ENCODE peak calls at places on chromosome 19, in four cellular contexts. X is GM12878, P is stomach, Q is upper lobe of left lung. V is an unnamed sample.

GRCh38 chr19:51891193-51891747 is 3.5 kb upstream of the ZNF577 start:
- DNase-seq in X (no peak), P (no peak), Q (no peak), V (no peak)

GRCh38 chr19:15669440-15669839 is 3.4 kb upstream of the CYP4F12 start:
- DNase-seq in X (no peak), P (no peak), Q (no peak), V (no peak)

GRCh38 chr19:46624958-46625661 is at the start of gene PTGIR:
- DNase-seq in X (no peak), P (no peak), Q (no peak), V (no peak)

GRCh38 chr19:10290876-10291553 is 1.3 kb downstream of the ICAM5 start:
- DNase-seq in X (no peak), P (peak), Q (peak), V (peak)

GRCh38 chr19:18435848-18436631 is 1.9 kb downstream of the ISYNA1 start:
- DNase-seq in X (no peak), P (no peak), Q (no peak), V (no peak)

GRCh38 chr19:58566989-58567388 is 6.1 kb downstream of the MZF1 start:
- DNase-seq in X (no peak), P (no peak), Q (peak), V (peak)

GRCh38 chr19:45130888-45131615 is 29.7 kb downstream of the NKPD1 start:
- DNase-seq in X (no peak), P (peak), Q (no peak), V (no peak)

GRCh38 chr19:17530586-17530985 is 19.1 kb downstream of the PGLS start:
- DNase-seq in X (no peak), P (no peak), Q (no peak), V (no peak)

GRCh38 chr19:11563530-11563929 is 4.5 kb upstream of the ELOF1 start:
- DNase-seq in X (no peak), P (no peak), Q (no peak), V (no peak)
- TF ChIP-seq POLR2A in X (no peak), P (no peak), Q (no peak), V (no peak)

DNA sequence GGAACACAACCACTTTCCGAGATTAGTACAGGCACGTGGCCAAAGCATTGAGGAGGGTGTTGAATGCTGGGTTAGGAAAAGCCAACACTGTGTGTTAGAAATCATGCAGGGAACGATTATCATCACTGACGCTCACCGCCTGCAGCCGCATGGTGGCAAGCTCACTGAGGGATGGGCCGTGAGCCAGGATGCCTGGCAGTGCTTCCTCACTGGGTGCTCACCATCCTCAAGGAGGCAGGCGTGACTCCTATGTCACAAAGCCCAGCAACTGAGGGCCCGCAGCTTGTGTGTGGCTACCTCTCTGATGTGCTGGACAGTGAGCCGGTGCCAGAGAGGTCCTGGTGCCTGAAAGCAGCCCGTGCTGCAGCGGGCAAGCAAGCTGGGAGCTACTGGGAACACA is 30.4 kb upstream of the TIMM44 start:
- DNase-seq in X (no peak), P (no peak), Q (no peak), V (no peak)
- H3K27ac ChIP-seq in X (no peak), P (no peak), Q (no peak), V (no peak)

GRCh38 chr19:13985771-13986347 is 20.3 kb downstream of the RFX1 start:
- DNase-seq in X (no peak), P (no peak), Q (no peak), V (no peak)

GRCh38 chr19:13983213-13983889 is 22.8 kb downstream of the RFX1 start:
- DNase-seq in X (no peak), P (no peak), Q (no peak), V (no peak)

GRCh38 chr19:13986348-13986904 is 19.7 kb downstream of the RFX1 start:
- DNase-seq in X (peak), P (peak), Q (peak), V (peak)

GRCh38 chr19:13984186-13984585 is 21.9 kb downstream of the RFX1 start:
- DNase-seq in X (no peak), P (no peak), Q (no peak), V (no peak)

GRCh38 chr19:13984875-13985741 is 21.0 kb downstream of the RFX1 start:
- DNase-seq in X (no peak), P (no peak), Q (peak), V (no peak)
- TF ChIP-seq POLR2AphosphoS5 in X (no peak), P (no peak), Q (peak), V (no peak)

DNA sequence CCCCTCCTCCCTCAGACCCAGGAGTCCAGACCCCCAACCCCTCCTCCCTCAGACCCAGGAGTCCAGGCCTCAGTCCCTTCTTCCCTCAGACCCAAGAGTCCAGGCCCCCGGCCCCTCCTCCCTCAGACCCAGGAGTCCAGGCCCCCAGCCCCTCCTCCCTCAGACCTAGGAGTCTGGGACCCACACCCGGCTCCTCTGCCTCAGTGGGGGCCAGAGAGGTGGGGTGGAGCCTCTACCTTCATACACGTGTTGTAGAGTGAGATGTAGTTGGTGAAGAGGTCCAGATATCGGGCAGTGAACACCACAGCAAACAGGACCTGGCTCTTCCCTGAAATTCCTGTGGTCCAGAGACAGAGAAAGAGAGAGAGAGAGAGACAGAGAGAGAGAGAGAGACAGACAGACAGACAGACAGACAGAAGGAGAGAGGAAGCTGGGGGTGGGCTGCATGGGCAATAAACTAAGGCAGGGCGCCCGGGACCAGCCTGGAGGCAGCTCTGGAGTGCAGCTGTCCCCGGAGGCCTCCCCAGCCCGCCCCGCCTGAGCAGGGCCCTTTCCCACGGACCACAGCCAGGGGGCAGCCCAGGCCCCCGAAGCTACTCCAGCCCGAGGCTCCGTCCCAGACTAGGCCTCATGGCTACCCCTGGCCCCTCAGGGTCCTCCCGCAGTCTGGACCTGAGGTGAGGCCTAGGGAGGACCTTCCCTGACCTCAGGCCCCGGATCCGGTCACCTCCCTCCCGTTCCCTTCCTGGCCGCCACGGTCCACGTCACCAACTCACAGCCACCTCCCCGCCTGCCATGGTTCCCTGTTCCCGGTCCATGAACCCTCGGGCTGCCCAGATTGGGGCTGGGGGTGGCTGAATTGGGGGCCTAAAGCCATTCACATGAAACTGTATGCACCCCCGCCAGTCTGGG is 907 bp downstream of the KDELR1 start:
- DNase-seq in X (no peak), P (peak), Q (peak), V (peak)
- TF ChIP-seq POLR2A in X (peak), P (no peak), Q (no peak), V (no peak)

GRCh38 chr19:39083983-39084731 is at the start of gene ACP7:
- DNase-seq in X (no peak), P (no peak), Q (no peak), V (no peak)

GRCh38 chr19:39083599-39083982 is 577 bp upstream of the ACP7 start:
- DNase-seq in X (no peak), P (no peak), Q (no peak), V (no peak)

GRCh38 chr19:39086401-39086800 is 2.2 kb downstream of the ACP7 start:
- DNase-seq in X (no peak), P (no peak), Q (no peak), V (no peak)

GRCh38 chr19:39085392-39085791 is 1.2 kb downstream of the ACP7 start:
- DNase-seq in X (no peak), P (no peak), Q (no peak), V (no peak)

GRCh38 chr19:39084732-39085080 is 538 bp downstream of the ACP7 start:
- DNase-seq in X (no peak), P (no peak), Q (no peak), V (no peak)
- H3K27ac ChIP-seq in X (no peak), P (no peak), Q (no peak), V (no peak)

DNA sequence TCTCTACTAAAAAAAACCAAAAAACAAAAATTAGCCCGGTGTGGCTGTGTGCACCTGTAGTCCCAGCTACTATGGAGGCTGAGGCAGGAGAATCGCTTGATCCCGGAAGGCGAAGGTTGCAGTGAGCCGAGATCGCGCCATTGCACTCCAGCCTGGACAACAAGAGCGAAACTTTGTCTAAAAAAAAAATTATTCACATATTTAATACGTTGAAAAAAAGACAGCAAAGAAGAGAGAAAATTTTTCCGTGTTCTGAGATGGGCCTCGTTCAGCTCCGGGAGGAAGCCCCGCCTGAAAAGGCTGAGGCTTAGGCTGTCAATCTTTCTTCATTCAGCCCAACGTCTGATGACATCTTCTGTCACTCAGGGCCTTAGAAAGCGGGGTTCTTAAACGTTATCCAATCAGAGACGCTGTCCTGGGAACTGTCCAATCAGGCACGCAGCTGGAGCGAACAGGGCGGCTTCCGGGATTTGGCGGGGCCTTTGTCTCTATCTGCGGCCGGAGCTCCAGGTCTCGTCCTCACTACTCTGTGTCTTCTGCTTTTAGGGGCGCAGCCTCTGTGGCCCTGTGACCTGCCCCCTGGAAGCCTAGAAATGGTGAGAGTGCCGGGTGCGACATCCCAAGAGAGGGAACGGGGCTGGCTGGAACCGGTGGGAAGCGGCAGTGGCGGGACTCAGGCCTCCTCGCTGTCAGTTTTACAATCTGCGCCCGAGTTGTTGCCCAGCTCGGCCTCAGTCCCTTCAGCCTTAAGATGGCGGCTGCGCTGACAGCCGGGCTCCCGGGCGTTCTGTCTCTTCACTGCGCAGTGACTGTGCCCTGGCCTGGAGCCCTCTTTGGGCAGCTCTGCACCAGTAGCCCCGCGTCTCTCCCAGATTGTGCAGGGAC is at the start of gene ZNF726:
- DNase-seq in X (peak), P (peak), Q (peak), V (peak)
- TF ChIP-seq POLR2AphosphoS5 in X (peak), P (no peak), Q (peak), V (peak)

GRCh38 chr19:35142531-35143230 is 374 bp upstream of the FXYD7 start:
- DNase-seq in X (no peak), P (peak), Q (no peak), V (no peak)

GRCh38 chr19:35139618-35139943 is 957 bp downstream of the FXYD1 start:
- DNase-seq in X (no peak), P (no peak), Q (no peak), V (no peak)

GRCh38 chr19:35140207-35140897 is 1.7 kb downstream of the FXYD1 start:
- DNase-seq in X (no peak), P (no peak), Q (no peak), V (no peak)

GRCh38 chr19:35141627-35142401 is 1.2 kb upstream of the FXYD7 start:
- DNase-seq in X (no peak), P (no peak), Q (no peak), V (no peak)

GRCh38 chr19:35140898-35141626 is 2.0 kb upstream of the FXYD7 start:
- DNase-seq in X (no peak), P (peak), Q (peak), V (peak)
- TF ChIP-seq POLR2A in X (no peak), P (no peak), Q (no peak), V (no peak)

GRCh38 chr19:13068064-13068807 is 34.4 kb downstream of the LYL1 start:
- DNase-seq in X (no peak), P (no peak), Q (no peak), V (no peak)

GRCh38 chr19:13063461-13064091 is 39.1 kb downstream of the LYL1 start:
- DNase-seq in X (no peak), P (no peak), Q (no peak), V (no peak)

GRCh38 chr19:13066933-13067831 is 35.5 kb downstream of the LYL1 start:
- DNase-seq in X (no peak), P (no peak), Q (no peak), V (no peak)

GRCh38 chr19:13064092-13064489 is 38.6 kb downstream of the LYL1 start:
- DNase-seq in X (no peak), P (no peak), Q (no peak), V (no peak)

GRCh38 chr19:13066231-13066630 is 36.4 kb downstream of the LYL1 start:
- DNase-seq in X (no peak), P (no peak), Q (no peak), V (no peak)
- H3K27ac ChIP-seq in X (no peak), P (peak), Q (peak), V (peak)